ENCODE peak calls at places on chromosomes 1 and 21, in nine cellular contexts. A, K, T, G, I, E, C, Z and M are unnamed samples.

GRCh38 chr1:54016343-54017282 is 1.4 kb downstream of the LDLRAD1 start:
- DNase-seq in T (no peak), Z (no peak), E (no peak), A (no peak), C (no peak), I (no peak), K (peak), G (no peak), M (peak)

GRCh38 chr1:180915426-180915965 is 2.8 kb downstream of the KIAA1614 start:
- DNase-seq in E (no peak), I (no peak), C (no peak), G (no peak), A (no peak), K (no peak), T (no peak), Z (no peak), M (no peak)

GRCh38 chr1:26626994-26627393 is 68.8 kb upstream of the ARID1A start:
- DNase-seq in K (no peak), T (no peak), A (no peak), E (no peak), Z (no peak), G (no peak), I (no peak), C (no peak), M (peak)

GRCh38 chr1:108708726-108709660 is 3.7 kb upstream of the FNDC7 start:
- DNase-seq in T (no peak), G (peak), E (no peak), K (no peak), A (no peak), C (no peak), Z (no peak), I (no peak), M (no peak)

GRCh38 chr21:36481639-36482038 is 1.7 kb upstream of the CLDN14 start:
- DNase-seq in A (no peak), G (no peak), C (no peak), K (no peak), E (no peak), Z (no peak), I (no peak), T (no peak), M (no peak)

GRCh38 chr1:153934746-153935145 is 11.8 kb downstream of the DENND4B start:
- DNase-seq in Z (no peak), K (no peak), E (no peak), G (no peak), I (no peak), A (no peak), C (no peak), T (no peak), M (no peak)

GRCh38 chr1:145926706-145927072 is 595 bp downstream of the RBM8A start:
- DNase-seq in T (no peak), A (no peak), Z (no peak), K (peak), G (peak), E (no peak), C (no peak), I (no peak), M (no peak)

GRCh38 chr21:44750675-44751025 is 39.3 kb upstream of the TSPEAR start:
- DNase-seq in E (no peak), K (no peak), T (no peak), G (no peak), Z (no peak), A (no peak), I (no peak), C (no peak), M (no peak)

GRCh38 chr1:198298653-198299052 is 141.9 kb downstream of the NEK7 start:
- DNase-seq in E (no peak), C (no peak), T (no peak), K (no peak), G (no peak), Z (no peak), I (no peak), A (no peak), M (no peak)

GRCh38 chr1:167401260-167401873 is 117.0 kb downstream of the CD247 start:
- DNase-seq in Z (peak), T (peak), C (peak), A (no peak), G (no peak), K (peak), I (peak), E (no peak), M (peak)